ENCODE peak calls at places on chromosome 13, in ten cellular contexts. N, J, G, Z, T, E, H, B, C and S are unnamed samples.

GRCh38 chr13:65913173-65913572 is 1317.0 kb downstream of the PCDH9 start:
- DNase-seq in N (no peak), J (no peak), G (no peak), Z (no peak), T (no peak), E (no peak), H (no peak), B (no peak), C (no peak), S (no peak)

GRCh38 chr13:40518481-40518882 is 148.0 kb downstream of the FOXO1 start:
- DNase-seq in N (no peak), J (no peak), G (no peak), Z (no peak), T (no peak), E (peak; percentile 78), H (no peak), B (peak; percentile 72), C (peak; percentile 21), S (peak; percentile 75)

GRCh38 chr13:39417643-39418042 is 185.3 kb downstream of the LHFPL6 start:
- DNase-seq in N (no peak), J (no peak), G (no peak), Z (no peak), T (no peak), E (no peak), H (no peak), B (no peak), C (no peak), S (no peak)

GRCh38 chr13:113566227-113566561 is 18.4 kb upstream of the TFDP1 start:
- DNase-seq in N (no peak), J (no peak), G (no peak), Z (no peak), T (no peak), E (no peak), H (no peak), B (no peak), C (no peak), S (no peak)

GRCh38 chr13:43089912-43090498 is 66.6 kb downstream of the DNAJC15 start:
- DNase-seq in N (no peak), J (no peak), G (no peak), Z (no peak), T (peak; percentile 1), E (no peak), H (no peak), B (no peak), C (no peak), S (no peak)

GRCh38 chr13:54989418-54989817 is 1960.8 kb downstream of the OLFM4 start:
- DNase-seq in N (no peak), J (no peak), G (no peak), Z (no peak), T (no peak), E (no peak), H (no peak), B (no peak), C (no peak), S (no peak)

GRCh38 chr13:48437381-48437780 is 24.5 kb upstream of the LPAR6 start:
- DNase-seq in N (no peak), J (no peak), G (no peak), Z (no peak), T (no peak), E (no peak), H (no peak), B (no peak), C (no peak), S (no peak)

GRCh38 chr13:111184685-111185401 is 69.7 kb downstream of the ARHGEF7 start:
- DNase-seq in N (peak; percentile 84), J (no peak), G (peak; percentile 95), Z (no peak), T (no peak), E (peak; percentile 52), H (no peak), B (no peak), C (peak; percentile 47), S (no peak)

GRCh38 chr13:95100525-95101121 is 200.6 kb downstream of the ABCC4 start:
- DNase-seq in N (peak; percentile 81), J (no peak), G (no peak), Z (no peak), T (peak; percentile 92), E (no peak), H (no peak), B (no peak), C (no peak), S (no peak)

GRCh38 chr13:29877456-29878096 is 27.2 kb upstream of the UBL3 start:
- DNase-seq in N (no peak), J (no peak), G (no peak), Z (peak; percentile 87), T (no peak), E (no peak), H (peak; percentile 10), B (no peak), C (no peak), S (no peak)

GRCh38 chr13:49791214-49791752 is 1.2 kb downstream of the KPNA3 start:
- DNase-seq in N (no peak), J (no peak), G (peak; percentile 74), Z (peak; percentile 40), T (no peak), E (no peak), H (peak; percentile 28), B (no peak), C (no peak), S (no peak)

GRCh38 chr13:113932060-113932459 is 41.8 kb downstream of the C13orf46 start:
- DNase-seq in N (no peak), J (no peak), G (no peak), Z (no peak), T (no peak), E (no peak), H (no peak), B (no peak), C (no peak), S (no peak)

GRCh38 chr13:35565273-35565672 is 88.8 kb upstream of the MAB21L1 start:
- DNase-seq in N (no peak), J (no peak), G (no peak), Z (no peak), T (no peak), E (no peak), H (no peak), B (no peak), C (no peak), S (no peak)

GRCh38 chr13:95275322-95276118 is 25.7 kb downstream of the ABCC4 start:
- DNase-seq in N (no peak), J (no peak), G (no peak), Z (peak; percentile 51), T (no peak), E (no peak), H (no peak), B (no peak), C (no peak), S (no peak)

GRCh38 chr13:66313408-66313807 is 916.7 kb downstream of the PCDH9 start:
- DNase-seq in N (no peak), J (no peak), G (no peak), Z (no peak), T (no peak), E (no peak), H (no peak), B (no peak), C (no peak), S (no peak)

GRCh38 chr13:48112896-48113525 is 18.1 kb upstream of the MED4 start:
- DNase-seq in N (no peak), J (no peak), G (no peak), Z (no peak), T (no peak), E (no peak), H (no peak), B (no peak), C (no peak), S (no peak)

GRCh38 chr13:76677047-76677446 is 209.2 kb downstream of the KCTD12 start:
- DNase-seq in N (peak; percentile 25), J (no peak), G (no peak), Z (no peak), T (no peak), E (no peak), H (no peak), B (no peak), C (no peak), S (no peak)

GRCh38 chr13:86563308-86563707 is 764.1 kb upstream of the SLITRK6 start:
- DNase-seq in N (no peak), J (no peak), G (no peak), Z (no peak), T (no peak), E (no peak), H (no peak), B (no peak), C (no peak), S (no peak)

GRCh38 chr13:32040052-32040642 is 8.6 kb downstream of the FRY start:
- DNase-seq in N (no peak), J (no peak), G (no peak), Z (no peak), T (no peak), E (no peak), H (no peak), B (no peak), C (no peak), S (no peak)

GRCh38 chr13:28370448-28370847 is 124.5 kb downstream of the FLT1 start:
- DNase-seq in N (no peak), J (no peak), G (no peak), Z (no peak), T (no peak), E (no peak), H (no peak), B (no peak), C (no peak), S (no peak)

GRCh38 chr13:81017525-81018152 is 676.7 kb upstream of the SPRY2 start:
- DNase-seq in N (peak; percentile 25), J (no peak), G (peak; percentile 46), Z (peak; percentile 75), T (peak; percentile 0), E (no peak), H (peak; percentile 45), B (no peak), C (no peak), S (no peak)

GRCh38 chr13:41960195-41960699 is 662 bp downstream of the VWA8 start:
- DNase-seq in N (no peak), J (no peak), G (peak; percentile 41), Z (no peak), T (no peak), E (no peak), H (no peak), B (no peak), C (no peak), S (no peak)

GRCh38 chr13:77207943-77208342 is 119.0 kb downstream of the MYCBP2 start:
- DNase-seq in N (no peak), J (no peak), G (no peak), Z (no peak), T (no peak), E (no peak), H (no peak), B (no peak), C (no peak), S (no peak)

GRCh38 chr13:48054601-48055000 is 17.1 kb downstream of the NUDT15 start:
- DNase-seq in N (no peak), J (no peak), G (no peak), Z (no peak), T (no peak), E (no peak), H (no peak), B (no peak), C (no peak), S (no peak)

GRCh38 chr13:67299072-67299635 is 69.0 kb upstream of the PCDH9 start:
- DNase-seq in N (no peak), J (no peak), G (no peak), Z (no peak), T (peak; percentile 55), E (no peak), H (no peak), B (no peak), C (no peak), S (no peak)

GRCh38 chr13:94176576-94176975 is 302.9 kb downstream of the DCT start:
- DNase-seq in N (no peak), J (no peak), G (no peak), Z (no peak), T (no peak), E (no peak), H (no peak), B (no peak), C (no peak), S (no peak)

GRCh38 chr13:59562924-59563323 is 600.8 kb downstream of the DIAPH3 start:
- DNase-seq in N (no peak), J (no peak), G (no peak), Z (no peak), T (no peak), E (no peak), H (no peak), B (no peak), C (no peak), S (no peak)

GRCh38 chr13:70604448-70604847 is 496.2 kb upstream of the KLHL1 start:
- DNase-seq in N (no peak), J (no peak), G (no peak), Z (peak; percentile 13), T (no peak), E (no peak), H (no peak), B (no peak), C (no peak), S (no peak)